ENCODE peak calls at places on chromosomes 12 and 14, in ten cellular contexts. V, G, O, J, F, B, X, E, D and R are unnamed samples.

GRCh38 chr14:63045612-63046320 is 508 bp upstream of the KCNH5 start:
- DNase-seq in B (no peak), D (no peak), F (peak), G (no peak), J (peak), O (no peak), V (no peak), E (no peak), X (no peak), R (no peak)

GRCh38 chr14:37903561-37904191 is 304.0 kb upstream of the SSTR1 start:
- DNase-seq in D (peak), E (no peak), G (no peak), B (peak), X (no peak), F (peak), V (peak), O (no peak), J (peak), R (peak)

GRCh38 chr14:66944872-66945271 is 244.4 kb upstream of the GARIN2 start:
- DNase-seq in E (no peak), J (peak), B (no peak), D (no peak), V (no peak), X (no peak), F (peak), G (no peak), O (no peak), R (no peak)

GRCh38 chr12:19482551-19483109 is 43.3 kb downstream of the AEBP2 start:
- DNase-seq in B (peak), D (no peak), X (peak), O (no peak), J (no peak), G (no peak), F (peak), E (no peak), V (no peak), R (no peak)

GRCh38 chr12:6792522-6793201 is 3.3 kb downstream of the CD4 start:
- DNase-seq in O (no peak), F (no peak), B (no peak), E (peak), D (no peak), J (no peak), G (no peak), V (no peak), X (peak), R (no peak)

GRCh38 chr12:132423251-132424117 is 66.5 kb upstream of the FBRSL1 start:
- DNase-seq in X (peak), V (no peak), G (no peak), D (peak), J (no peak), B (no peak), F (peak), O (no peak), E (no peak), R (no peak)

GRCh38 chr12:113244015-113244983 is 23.0 kb downstream of the TPCN1 start:
- DNase-seq in V (no peak), G (peak), F (peak), X (no peak), O (no peak), J (no peak), E (peak), D (no peak), B (no peak), R (no peak)

GRCh38 chr14:24143511-24143910 is 2.1 kb upstream of the EMC9 start:
- DNase-seq in G (no peak), B (no peak), V (no peak), E (no peak), X (no peak), D (no peak), J (no peak), O (no peak), F (peak), R (no peak)